ENCODE peak calls at places on chromosomes 3 and 15, in four cellular contexts. L is GM23248, X is OCI-LY7, F is MG63. H is an unnamed sample. For H3K36me3, the result is how much of the 10 kb centered on the place peaks cover.

GRCh38 chr15:70611286-70611685 is 152.1 kb downstream of the UACA start:
- DNase-seq in L (no peak), X (no peak), F (no peak), H (no peak)

GRCh38 chr15:29674661-29675533 is 147.4 kb downstream of the TJP1 start:
- DNase-seq in F (peak), X (no peak), L (peak), H (peak)

GRCh38 chr15:33022629-33023028 is 171.9 kb downstream of the FMN1 start:
- DNase-seq in X (no peak), L (peak), F (peak), H (peak)

GRCh38 chr15:39583586-39584265 is 2.8 kb downstream of the THBS1 start:
- DNase-seq in L (peak), F (peak), X (no peak), H (peak)

GRCh38 chr15:83312046-83312445 is 27.6 kb upstream of the BNC1 start:
- DNase-seq in X (no peak), F (no peak), L (no peak), H (no peak)

GRCh38 chr3:152269423-152270144 is 855 bp downstream of the MBNL1 start:
- DNase-seq in X (peak), L (peak), F (peak), H (peak)

GRCh38 chr3:127908202-127908601 is 6.8 kb upstream of the KBTBD12 start:
- DNase-seq in L (no peak), F (no peak), X (peak), H (no peak)

GRCh38 chr15:72970965-72971746 is 81.1 kb upstream of the NEO1 start:
- DNase-seq in F (no peak), X (no peak), L (peak), H (no peak)

GRCh38 chr3:175941352-175941751 is 1082.2 kb downstream of the NAALADL2 start:
- DNase-seq in L (no peak), X (peak), F (no peak), H (peak)

GRCh38 chr3:62587169-62587568 is 213.8 kb upstream of the FEZF2 start:
- DNase-seq in X (no peak), F (no peak), L (peak), H (no peak)

GRCh38 chr3:12829886-12830784 is 11.2 kb downstream of the RPL32 start:
- DNase-seq in L (no peak), F (no peak), X (no peak), H (peak)

GRCh38 chr3:36965440-36965839 is 20.6 kb upstream of the TRANK1 start:
- DNase-seq in L (no peak), X (no peak), F (no peak), H (no peak)

GRCh38 chr3:131543714-131544113 is 40.9 kb upstream of the MRPL3 start:
- DNase-seq in F (peak), L (peak), X (no peak), H (no peak)

GRCh38 chr3:195715134-195715533 is 5.6 kb upstream of the MUC20 start:
- DNase-seq in X (no peak), F (no peak), L (no peak), H (no peak)

GRCh38 chr15:96327155-96327741 is 3.3 kb upstream of the NR2F2 start:
- DNase-seq in F (no peak), L (peak), X (peak), H (peak)

GRCh38 chr3:120693439-120694172 is 11.6 kb upstream of the HGD start:
- DNase-seq in F (no peak), X (no peak), L (peak), H (no peak)

GRCh38 chr15:93173369-93173768 is 84.4 kb upstream of the RGMA start:
- DNase-seq in X (no peak), L (peak), F (peak), H (no peak)

GRCh38 chr3:127690106-127690505 is 17.4 kb downstream of the ABTB1 start:
- DNase-seq in F (peak), L (peak), X (no peak), H (no peak)

GRCh38 chr3:58116161-58116955 is 94.4 kb downstream of the DNASE1L3 start:
- DNase-seq in L (no peak), F (no peak), X (peak), H (no peak)

GRCh38 chr3:139935071-139935865 is at the start of gene CLSTN2:
- DNase-seq in X (no peak), L (peak), F (peak), H (peak)

GRCh38 chr3:139937674-139938279 is 2.8 kb downstream of the CLSTN2 start:
- DNase-seq in X (peak), F (peak), L (peak), H (peak)

GRCh38 chr3:139930201-139930600 is 4.8 kb upstream of the CLSTN2 start:
- DNase-seq in X (no peak), L (peak), F (peak), H (no peak)

GRCh38 chr3:139935866-139936817 is 1.2 kb downstream of the CLSTN2 start:
- DNase-seq in X (no peak), F (peak), L (peak), H (peak)

GRCh38 chr3:139934557-139935070 is 371 bp upstream of the CLSTN2 start:
- DNase-seq in X (no peak), F (peak), L (peak), H (peak)
- H3K4me3 ChIP-seq in X (no peak), F (peak), L (peak), H (peak)

GRCh38 chr15:30921106-30921505 is 17.4 kb downstream of the FAN1 start:
- DNase-seq in F (no peak), L (no peak), X (no peak), H (no peak)

GRCh38 chr15:30917013-30917412 is 13.3 kb downstream of the FAN1 start:
- DNase-seq in X (no peak), L (no peak), F (no peak), H (no peak)

GRCh38 chr15:30919877-30920550 is 16.3 kb downstream of the FAN1 start:
- DNase-seq in X (no peak), L (no peak), F (no peak), H (no peak)

GRCh38 chr15:30918366-30918765 is 14.7 kb downstream of the FAN1 start:
- DNase-seq in F (no peak), L (no peak), X (no peak), H (no peak)

GRCh38 chr15:30917675-30918074 is 14.0 kb downstream of the FAN1 start:
- DNase-seq in X (no peak), F (no peak), L (no peak), H (no peak)
- H3K36me3 ChIP-seq in X (half or more), F (half or more), L (under half), H (under half)

GRCh38 chr3:150254199-150254786 is 153.8 kb upstream of the TSC22D2 start:
- DNase-seq in F (no peak), X (no peak), L (no peak), H (no peak)
- H3K4me3 ChIP-seq in F (no peak), X (no peak), L (no peak), H (no peak)

GRCh38 chr3:129435367-129435766 is 4.4 kb downstream of the MBD4 start:
- DNase-seq in X (peak), F (no peak), L (no peak), H (no peak)

GRCh38 chr3:129432671-129433070 is 4.2 kb upstream of the EFCAB12 start:
- DNase-seq in X (no peak), L (no peak), F (no peak), H (no peak)

GRCh38 chr3:129432036-129432435 is 3.6 kb upstream of the EFCAB12 start:
- DNase-seq in L (no peak), F (no peak), X (no peak), H (no peak)

GRCh38 chr3:129433565-129433964 is 5.1 kb upstream of the EFCAB12 start:
- DNase-seq in X (no peak), L (no peak), F (no peak), H (no peak)

DNA sequence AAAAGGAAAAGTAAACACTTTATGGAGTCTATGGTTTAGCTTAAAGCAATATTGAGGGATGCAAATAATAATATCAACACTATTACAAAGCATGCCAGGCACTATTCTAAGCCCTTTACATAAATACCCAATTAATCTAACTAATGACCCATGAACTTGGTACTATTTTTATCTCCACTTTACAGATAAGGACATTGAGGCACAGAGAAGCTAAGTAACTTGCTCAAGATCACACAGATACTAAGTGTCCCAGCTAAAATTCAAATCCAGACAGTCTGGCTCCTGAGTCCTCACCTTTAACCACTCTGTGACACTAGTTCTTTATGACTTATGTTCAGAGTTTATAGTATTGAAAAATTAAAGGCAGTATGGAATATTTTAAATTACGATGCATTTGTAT is 5.6 kb downstream of the MBD4 start:
- DNase-seq in L (no peak), F (no peak), X (no peak), H (no peak)
- H3K36me3 ChIP-seq in L (under half), F (half or more), X (half or more), H (under half)